ENCODE peak calls at places on chromosomes 5 and 9, in six cellular contexts. One of them, this sample, is unnamed.

GRCh38 chr5:96279796-96280542 is 153.1 kb downstream of the PCSK1 start:
- DNase-seq in suprapubic skin: no peak
- DNase-seq in body of pancreas: no peak
- DNase-seq in IMR-90: peak
- DNase-seq in stomach: no peak
- DNase-seq in uterus: no peak
- DNase-seq in this sample: no peak

GRCh38 chr5:2320611-2321010 is 430.9 kb downstream of the IRX2 start:
- DNase-seq in IMR-90: no peak
- DNase-seq in body of pancreas: no peak
- DNase-seq in suprapubic skin: no peak
- DNase-seq in uterus: no peak
- DNase-seq in stomach: no peak
- DNase-seq in this sample: no peak

GRCh38 chr9:34929506-34930102 is 28.5 kb upstream of the PHF24 start:
- DNase-seq in body of pancreas: peak
- DNase-seq in uterus: no peak
- DNase-seq in stomach: peak
- DNase-seq in IMR-90: peak
- DNase-seq in suprapubic skin: no peak
- DNase-seq in this sample: peak

GRCh38 chr5:173094012-173094661 is 38.0 kb downstream of the CREBRF start:
- DNase-seq in body of pancreas: no peak
- DNase-seq in IMR-90: peak
- DNase-seq in suprapubic skin: no peak
- DNase-seq in uterus: no peak
- DNase-seq in stomach: no peak
- DNase-seq in this sample: no peak

GRCh38 chr5:11681796-11682195 is 222.4 kb downstream of the CTNND2 start:
- DNase-seq in IMR-90: no peak
- DNase-seq in stomach: no peak
- DNase-seq in body of pancreas: no peak
- DNase-seq in suprapubic skin: no peak
- DNase-seq in uterus: no peak
- DNase-seq in this sample: no peak

GRCh38 chr5:153276151-153276550 is 214.3 kb upstream of the GRIA1 start:
- DNase-seq in IMR-90: no peak
- DNase-seq in suprapubic skin: no peak
- DNase-seq in stomach: no peak
- DNase-seq in body of pancreas: peak
- DNase-seq in uterus: no peak
- DNase-seq in this sample: peak

GRCh38 chr9:20550326-20550725 is 72.0 kb downstream of the MLLT3 start:
- DNase-seq in body of pancreas: no peak
- DNase-seq in suprapubic skin: no peak
- DNase-seq in uterus: no peak
- DNase-seq in IMR-90: no peak
- DNase-seq in stomach: no peak
- DNase-seq in this sample: no peak

GRCh38 chr5:82480331-82480730 is 202.2 kb upstream of the RPS23 start:
- DNase-seq in IMR-90: no peak
- DNase-seq in body of pancreas: no peak
- DNase-seq in suprapubic skin: no peak
- DNase-seq in uterus: no peak
- DNase-seq in stomach: no peak
- DNase-seq in this sample: no peak

GRCh38 chr9:76664120-76664519 is 100.1 kb upstream of the PCA3 start:
- DNase-seq in stomach: no peak
- DNase-seq in body of pancreas: no peak
- DNase-seq in IMR-90: no peak
- DNase-seq in suprapubic skin: no peak
- DNase-seq in uterus: no peak
- DNase-seq in this sample: no peak

GRCh38 chr5:111211341-111211740 is 12.8 kb upstream of the CAMK4 start:
- DNase-seq in stomach: no peak
- DNase-seq in uterus: no peak
- DNase-seq in IMR-90: no peak
- DNase-seq in suprapubic skin: no peak
- DNase-seq in body of pancreas: no peak
- DNase-seq in this sample: no peak

GRCh38 chr5:42811591-42812392 is at the start of gene SELENOP:
- DNase-seq in stomach: peak
- DNase-seq in uterus: peak
- DNase-seq in body of pancreas: peak
- DNase-seq in suprapubic skin: no peak
- DNase-seq in IMR-90: no peak
- DNase-seq in this sample: peak

GRCh38 chr5:149931992-149932436 is 12.6 kb downstream of the PDE6A start:
- DNase-seq in suprapubic skin: no peak
- DNase-seq in stomach: no peak
- DNase-seq in body of pancreas: no peak
- DNase-seq in IMR-90: no peak
- DNase-seq in uterus: no peak
- DNase-seq in this sample: no peak

GRCh38 chr5:128271859-128272446 is 188.4 kb downstream of the SLC12A2 start:
- DNase-seq in uterus: no peak
- DNase-seq in suprapubic skin: no peak
- DNase-seq in stomach: no peak
- DNase-seq in body of pancreas: no peak
- DNase-seq in IMR-90: peak
- DNase-seq in this sample: no peak

GRCh38 chr9:117707561-117707960 is 3.4 kb downstream of the TLR4 start:
- DNase-seq in suprapubic skin: no peak
- DNase-seq in IMR-90: no peak
- DNase-seq in body of pancreas: no peak
- DNase-seq in stomach: no peak
- DNase-seq in uterus: no peak
- DNase-seq in this sample: no peak

GRCh38 chr5:83547156-83547555 is 75.6 kb downstream of the VCAN start:
- DNase-seq in uterus: no peak
- DNase-seq in body of pancreas: no peak
- DNase-seq in suprapubic skin: no peak
- DNase-seq in IMR-90: no peak
- DNase-seq in stomach: no peak
- DNase-seq in this sample: no peak

GRCh38 chr5:110651507-110651906 is 75.0 kb downstream of the TMEM232 start:
- DNase-seq in uterus: no peak
- DNase-seq in suprapubic skin: no peak
- DNase-seq in body of pancreas: no peak
- DNase-seq in IMR-90: peak
- DNase-seq in stomach: no peak
- DNase-seq in this sample: no peak

DNA sequence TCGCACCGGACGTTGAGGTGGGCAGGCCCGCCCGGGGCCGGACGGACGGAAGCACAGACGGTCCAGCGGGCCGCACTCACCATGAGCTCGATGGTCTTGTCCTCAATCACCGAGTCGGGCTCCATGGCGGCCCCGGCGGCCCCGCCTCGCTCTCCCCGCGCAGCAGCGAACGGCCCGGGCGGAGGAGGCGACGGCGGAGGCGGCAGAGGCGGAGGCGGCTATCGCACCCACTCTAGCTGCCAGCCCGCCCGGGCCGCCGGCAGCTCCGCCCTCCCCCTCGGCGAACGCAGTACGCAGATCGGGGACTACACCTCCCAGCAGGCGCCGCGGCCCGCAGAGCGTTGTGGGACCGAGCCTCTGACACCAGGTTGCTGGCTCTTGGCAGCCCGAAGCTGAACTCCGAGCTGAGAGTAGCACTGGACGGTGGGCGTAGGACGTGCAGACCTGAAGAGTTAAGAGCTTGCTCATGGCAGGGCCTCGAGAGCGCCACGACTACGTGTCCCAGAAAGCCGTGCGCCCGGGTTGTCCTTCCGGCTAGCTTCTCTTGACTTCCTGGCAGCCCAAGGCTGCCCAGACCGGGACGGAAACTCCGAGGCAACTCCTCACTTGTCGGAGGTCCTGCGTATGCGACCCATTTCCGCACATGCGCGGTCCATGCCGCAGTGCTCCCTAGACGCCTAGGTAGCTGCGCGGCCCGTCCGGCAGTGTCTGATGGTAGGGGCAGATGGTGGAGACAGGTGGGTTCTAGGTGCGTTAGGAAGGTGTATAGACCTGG is at the start of gene FBXW11:
- DNase-seq in body of pancreas: peak
- DNase-seq in uterus: peak
- DNase-seq in suprapubic skin: peak
- DNase-seq in stomach: peak
- DNase-seq in IMR-90: peak
- DNase-seq in this sample: peak
- TF ChIP-seq POLR2A in body of pancreas: peak
- TF ChIP-seq POLR2A in uterus: peak
- TF ChIP-seq POLR2A in suprapubic skin: peak
- TF ChIP-seq POLR2A in stomach: peak
- TF ChIP-seq POLR2A in IMR-90: peak
- TF ChIP-seq POLR2A in this sample: peak

DNA sequence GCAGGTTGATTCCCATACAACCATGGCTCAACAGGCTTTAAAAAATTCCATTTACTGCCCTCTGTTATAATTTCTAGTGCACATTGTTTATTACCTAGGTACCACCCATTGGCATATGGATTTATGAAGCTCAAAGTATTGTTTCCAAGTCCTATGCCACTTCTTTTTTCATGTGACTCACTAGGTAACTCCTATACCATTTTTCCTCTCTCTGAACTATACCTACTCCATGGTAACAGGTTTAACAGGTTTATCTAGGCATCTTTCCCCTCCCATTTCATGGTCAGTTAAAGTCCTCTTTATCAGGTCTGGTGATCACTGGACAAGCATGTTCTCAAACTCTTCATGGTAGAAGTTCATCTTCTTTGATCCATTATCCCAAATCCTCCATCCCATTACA is 49.6 kb upstream of the ABCA1 start:
- DNase-seq in uterus: no peak
- DNase-seq in body of pancreas: no peak
- DNase-seq in suprapubic skin: no peak
- DNase-seq in stomach: no peak
- DNase-seq in IMR-90: no peak
- DNase-seq in this sample: no peak
- H3K4me3 ChIP-seq in uterus: no peak
- H3K4me3 ChIP-seq in body of pancreas: no peak
- H3K4me3 ChIP-seq in suprapubic skin: no peak
- H3K4me3 ChIP-seq in stomach: no peak
- H3K4me3 ChIP-seq in IMR-90: no peak
- H3K4me3 ChIP-seq in this sample: no peak

GRCh38 chr9:77848897-77849296 is 182.7 kb downstream of the GNAQ start:
- DNase-seq in body of pancreas: peak
- DNase-seq in stomach: no peak
- DNase-seq in IMR-90: peak
- DNase-seq in suprapubic skin: peak
- DNase-seq in uterus: peak
- DNase-seq in this sample: peak

GRCh38 chr9:77846957-77847574 is 184.5 kb downstream of the GNAQ start:
- DNase-seq in body of pancreas: no peak
- DNase-seq in uterus: no peak
- DNase-seq in IMR-90: peak
- DNase-seq in stomach: no peak
- DNase-seq in suprapubic skin: no peak
- DNase-seq in this sample: no peak

GRCh38 chr9:77847626-77848025 is 184.0 kb downstream of the GNAQ start:
- DNase-seq in IMR-90: no peak
- DNase-seq in stomach: no peak
- DNase-seq in uterus: no peak
- DNase-seq in body of pancreas: no peak
- DNase-seq in suprapubic skin: no peak
- DNase-seq in this sample: no peak

GRCh38 chr9:77851862-77852602 is 179.6 kb downstream of the GNAQ start:
- DNase-seq in IMR-90: no peak
- DNase-seq in uterus: no peak
- DNase-seq in stomach: no peak
- DNase-seq in body of pancreas: no peak
- DNase-seq in suprapubic skin: no peak
- DNase-seq in this sample: peak

DNA sequence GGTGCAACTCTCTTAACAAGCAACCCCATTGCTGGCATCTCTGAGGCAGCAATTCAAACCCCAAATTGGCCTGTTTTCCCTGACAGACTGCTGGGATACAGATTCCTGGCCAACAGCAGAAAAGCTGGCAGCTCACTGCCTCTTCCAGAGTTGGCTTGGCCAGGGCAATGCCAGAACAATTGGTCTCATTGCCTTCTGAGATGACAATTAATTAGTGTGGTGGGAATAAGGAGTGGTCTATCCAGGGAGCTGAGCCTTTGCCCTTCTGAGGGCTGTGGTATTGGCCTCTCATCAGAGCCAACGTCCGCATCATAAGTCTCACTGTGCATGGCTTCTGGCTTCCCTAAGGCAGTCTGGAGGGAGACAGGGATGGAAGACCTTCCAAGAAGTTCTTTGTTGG is 183.2 kb downstream of the GNAQ start:
- DNase-seq in stomach: no peak
- DNase-seq in suprapubic skin: peak
- DNase-seq in IMR-90: no peak
- DNase-seq in body of pancreas: no peak
- DNase-seq in uterus: no peak
- DNase-seq in this sample: no peak
- H3K27ac ChIP-seq in stomach: peak
- H3K27ac ChIP-seq in suprapubic skin: peak
- H3K27ac ChIP-seq in IMR-90: peak
- H3K27ac ChIP-seq in body of pancreas: no peak
- H3K27ac ChIP-seq in uterus: peak
- H3K27ac ChIP-seq in this sample: peak

GRCh38 chr5:55154893-55155292 is 5.1 kb upstream of the GPX8 start:
- DNase-seq in suprapubic skin: no peak
- DNase-seq in stomach: no peak
- DNase-seq in IMR-90: peak
- DNase-seq in body of pancreas: no peak
- DNase-seq in uterus: no peak
- DNase-seq in this sample: no peak

GRCh38 chr5:55159763-55160492 is at the start of gene GPX8:
- DNase-seq in stomach: no peak
- DNase-seq in uterus: peak
- DNase-seq in body of pancreas: peak
- DNase-seq in IMR-90: peak
- DNase-seq in suprapubic skin: no peak
- DNase-seq in this sample: peak

DNA sequence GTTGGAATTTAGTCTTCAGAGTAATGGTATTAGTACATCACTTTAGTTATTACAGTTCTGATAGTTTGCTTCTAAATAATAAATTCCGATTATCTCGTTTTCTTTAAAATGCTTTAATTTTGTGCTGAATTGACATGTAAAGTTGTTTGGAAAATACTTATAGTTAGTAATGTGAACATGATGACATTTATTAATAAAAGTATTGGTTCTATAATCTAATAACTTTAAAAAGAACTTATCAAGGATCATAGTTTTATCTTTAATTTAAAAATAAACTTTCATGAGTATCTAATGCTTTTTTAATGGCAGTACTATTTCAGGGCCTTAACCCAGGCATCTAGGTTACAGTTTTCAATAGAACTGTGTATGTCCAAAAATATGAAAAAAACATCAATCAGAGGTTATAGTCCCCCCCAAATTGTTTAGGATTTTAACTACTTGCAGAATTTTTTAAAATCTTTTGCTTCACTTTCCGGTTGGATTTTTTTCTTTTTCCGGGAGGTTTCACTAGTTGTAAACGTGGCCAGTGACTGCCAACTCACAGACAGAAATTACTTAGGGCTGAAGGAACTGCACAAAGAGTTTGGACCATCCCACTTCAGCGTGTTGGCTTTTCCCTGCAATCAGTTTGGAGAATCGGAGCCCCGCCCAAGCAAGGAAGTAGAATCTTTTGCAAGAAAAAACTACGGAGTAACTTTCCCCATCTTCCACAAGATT is 680 bp downstream of the GPX8 start:
- DNase-seq in uterus: peak
- DNase-seq in suprapubic skin: peak
- DNase-seq in IMR-90: peak
- DNase-seq in body of pancreas: peak
- DNase-seq in stomach: peak
- DNase-seq in this sample: peak
- TF ChIP-seq POLR2A in uterus: peak
- TF ChIP-seq POLR2A in suprapubic skin: no peak
- TF ChIP-seq POLR2A in IMR-90: peak
- TF ChIP-seq POLR2A in body of pancreas: no peak
- TF ChIP-seq POLR2A in stomach: no peak
- TF ChIP-seq POLR2A in this sample: peak